ENCODE peak calls at places on chromosomes 4 and X, in four cellular contexts. M is HEK293T, Y is kidney glomerular epithelial cell, C is non-pigmented ciliary epithelial cell. U is an unnamed sample.

GRCh38 chr4:53705151-53705764 is 114.0 kb upstream of the LNX1 start:
- DNase-seq in M (no peak), Y (no peak), C (no peak), U (no peak)

GRCh38 chrX:114152130-114152529 is 431.8 kb upstream of the HTR2C start:
- DNase-seq in C (peak; percentile 50), M (no peak), Y (no peak), U (no peak)

GRCh38 chrX:136192839-136193414 is 45.6 kb downstream of the FHL1 start:
- DNase-seq in C (no peak), M (no peak), Y (peak; percentile 23), U (no peak)

GRCh38 chr4:151804821-151805220 is 44.0 kb upstream of the GATB start:
- DNase-seq in Y (no peak), M (no peak), C (no peak), U (no peak)

GRCh38 chrX:53082773-53083616 is 828 bp downstream of the TSPYL2 start:
- DNase-seq in M (no peak), Y (no peak), C (no peak), U (no peak)

GRCh38 chrX:154380153-154380552 is 1.1 kb downstream of the EMD start:
- DNase-seq in Y (no peak), M (no peak), C (no peak), U (no peak)

GRCh38 chrX:53694642-53695041 is 8.1 kb upstream of the HUWE1 start:
- DNase-seq in Y (no peak), M (no peak), C (no peak), U (no peak)

GRCh38 chr4:2333916-2334644 is 72.2 kb upstream of the MXD4 start:
- DNase-seq in M (peak; percentile 4), C (no peak), Y (no peak), U (no peak)

GRCh38 chrX:151754042-151754419 is 19.5 kb downstream of the CNGA2 start:
- DNase-seq in C (peak; percentile 41), M (no peak), Y (no peak), U (no peak)

GRCh38 chrX:73401591-73402266 is 45.1 kb upstream of the CDX4 start:
- DNase-seq in C (no peak), M (no peak), Y (no peak), U (peak; percentile 50)

GRCh38 chr4:4415107-4415805 is 28.4 kb downstream of the NSG1 start:
- DNase-seq in M (no peak), C (no peak), Y (no peak), U (no peak)

GRCh38 chr4:22179124-22179874 is 230.7 kb upstream of the KCNIP4 start:
- DNase-seq in C (peak; percentile 74), M (no peak), Y (peak; percentile 62), U (no peak)

GRCh38 chr4:79862842-79863241 is 210.2 kb downstream of the ANTXR2 start:
- DNase-seq in C (no peak), M (no peak), Y (no peak), U (no peak)

GRCh38 chr4:85420831-85421230 is 54.1 kb upstream of the ARHGAP24 start:
- DNase-seq in C (no peak), Y (peak; percentile 11), M (no peak), U (peak; percentile 6)

GRCh38 chrX:68438575-68438974 is 5.3 kb upstream of the OPHN1 start:
- DNase-seq in C (no peak), M (no peak), Y (no peak), U (no peak)

GRCh38 chr4:139986621-139987510 is 167.1 kb downstream of the MAML3 start:
- DNase-seq in Y (no peak), C (no peak), M (no peak), U (no peak)

GRCh38 chr4:112589207-112589606 is 47.5 kb downstream of the ZGRF1 start:
- DNase-seq in M (no peak), C (peak; percentile 23), Y (no peak), U (no peak)

GRCh38 chr4:129641179-129641578 is 545.2 kb downstream of the C4orf33 start:
- DNase-seq in C (peak; percentile 22), Y (peak; percentile 28), M (peak; percentile 16), U (peak; percentile 59)

GRCh38 chrX:133120406-133120805 is 23.5 kb upstream of the USP26 start:
- DNase-seq in C (no peak), Y (no peak), M (no peak), U (no peak)

GRCh38 chr4:128571747-128572146 is 237.8 kb upstream of the JADE1 start:
- DNase-seq in Y (peak; percentile 89), C (peak; percentile 96), M (no peak), U (no peak)

GRCh38 chrX:18119856-18120255 is 100.8 kb downstream of the BEND2 start:
- DNase-seq in C (no peak), M (no peak), Y (no peak), U (no peak)

GRCh38 chrX:23380581-23380980 is 45.9 kb downstream of the PTCHD1 start:
- DNase-seq in Y (no peak), C (no peak), M (no peak), U (no peak)

GRCh38 chr4:80446664-80447063 is 111.1 kb downstream of the CFAP299 start:
- DNase-seq in M (no peak), C (no peak), Y (peak; percentile 39), U (no peak)

GRCh38 chrX:155899366-155899765 is 18.2 kb downstream of the VAMP7 start:
- DNase-seq in C (no peak), M (no peak), Y (no peak), U (no peak)

GRCh38 chr4:38581708-38582107 is 82.3 kb upstream of the KLF3 start:
- DNase-seq in M (no peak), Y (no peak), C (no peak), U (no peak)

U was measured in nephron progenitor cell.